ENCODE peak calls at places on chromosomes 4 and X, in four cellular contexts. One of them, this sample, is unnamed.

GRCh38 chr4:3831529-3832150 is 65.5 kb downstream of the ADRA2C start:
- DNase-seq in dorsolateral prefrontal cortex: no peak
- DNase-seq in cardiac fibroblast: no peak
- DNase-seq in IMR-90: no peak
- DNase-seq in this sample: no peak

GRCh38 chr4:55426518-55426917 is 30.8 kb downstream of the TMEM165 start:
- DNase-seq in cardiac fibroblast: peak; percentile 46
- DNase-seq in IMR-90: no peak
- DNase-seq in dorsolateral prefrontal cortex: no peak
- DNase-seq in this sample: no peak

GRCh38 chrX:31272472-31272775 is 200.6 kb upstream of the FTHL17 start:
- DNase-seq in cardiac fibroblast: no peak
- DNase-seq in dorsolateral prefrontal cortex: no peak
- DNase-seq in IMR-90: no peak
- DNase-seq in this sample: no peak

GRCh38 chr4:73007526-73008100 is 61.9 kb downstream of the COX18 start:
- DNase-seq in cardiac fibroblast: no peak
- DNase-seq in IMR-90: no peak
- DNase-seq in dorsolateral prefrontal cortex: no peak
- DNase-seq in this sample: no peak

GRCh38 chr4:105808030-105808429 is 87.2 kb upstream of the NPNT start:
- DNase-seq in dorsolateral prefrontal cortex: no peak
- DNase-seq in cardiac fibroblast: no peak
- DNase-seq in IMR-90: no peak
- DNase-seq in this sample: no peak

GRCh38 chr4:153638999-153639398 is 45.1 kb upstream of the TLR2 start:
- DNase-seq in cardiac fibroblast: no peak
- DNase-seq in IMR-90: no peak
- DNase-seq in dorsolateral prefrontal cortex: no peak
- DNase-seq in this sample: no peak

GRCh38 chrX:103417370-103417769 is 41.0 kb downstream of the BEX3 start:
- DNase-seq in IMR-90: no peak
- DNase-seq in dorsolateral prefrontal cortex: no peak
- DNase-seq in cardiac fibroblast: no peak
- DNase-seq in this sample: no peak

GRCh38 chrX:9905288-9905687 is 61.9 kb upstream of the CLDN34 start:
- DNase-seq in cardiac fibroblast: peak; percentile 53
- DNase-seq in IMR-90: peak; percentile 90
- DNase-seq in dorsolateral prefrontal cortex: peak; percentile 42
- DNase-seq in this sample: no peak

GRCh38 chr4:106358899-106359298 is 9.7 kb downstream of the GIMD1 start:
- DNase-seq in cardiac fibroblast: peak; percentile 80
- DNase-seq in dorsolateral prefrontal cortex: no peak
- DNase-seq in IMR-90: peak; percentile 77
- DNase-seq in this sample: peak; percentile 81

GRCh38 chrX:124239324-124239723 is 93.1 kb upstream of the TEX13D start:
- DNase-seq in IMR-90: no peak
- DNase-seq in cardiac fibroblast: no peak
- DNase-seq in dorsolateral prefrontal cortex: no peak
- DNase-seq in this sample: no peak

GRCh38 chrX:140799216-140799615 is 89.7 kb downstream of the LINC00632 start:
- DNase-seq in dorsolateral prefrontal cortex: no peak
- DNase-seq in cardiac fibroblast: peak; percentile 4
- DNase-seq in IMR-90: no peak
- DNase-seq in this sample: no peak

GRCh38 chr4:110120506-110120905 is 77.9 kb downstream of the ELOVL6 start:
- DNase-seq in IMR-90: no peak
- DNase-seq in cardiac fibroblast: no peak
- DNase-seq in dorsolateral prefrontal cortex: no peak
- DNase-seq in this sample: no peak

GRCh38 chrX:133543654-133544053 is 128.4 kb upstream of the GPC4 start:
- DNase-seq in dorsolateral prefrontal cortex: no peak
- DNase-seq in IMR-90: no peak
- DNase-seq in cardiac fibroblast: no peak
- DNase-seq in this sample: no peak

GRCh38 chr4:89708903-89709361 is 128.0 kb downstream of the SNCA start:
- DNase-seq in dorsolateral prefrontal cortex: peak; percentile 5
- DNase-seq in IMR-90: peak; percentile 54
- DNase-seq in cardiac fibroblast: no peak
- DNase-seq in this sample: no peak

GRCh38 chrX:68807818-68808217 is 21.0 kb upstream of the EFNB1 start:
- DNase-seq in IMR-90: no peak
- DNase-seq in cardiac fibroblast: peak; percentile 38
- DNase-seq in dorsolateral prefrontal cortex: no peak
- DNase-seq in this sample: no peak

GRCh38 chrX:68808686-68809357 is 20.0 kb upstream of the EFNB1 start:
- DNase-seq in cardiac fibroblast: peak; percentile 43
- DNase-seq in dorsolateral prefrontal cortex: no peak
- DNase-seq in IMR-90: no peak
- DNase-seq in this sample: peak; percentile 15
- TF ChIP-seq CTCF in cardiac fibroblast: peak; percentile 27
- TF ChIP-seq CTCF in dorsolateral prefrontal cortex: no peak
- TF ChIP-seq CTCF in IMR-90: peak; percentile 26
- TF ChIP-seq CTCF in this sample: peak; percentile 53

DNA sequence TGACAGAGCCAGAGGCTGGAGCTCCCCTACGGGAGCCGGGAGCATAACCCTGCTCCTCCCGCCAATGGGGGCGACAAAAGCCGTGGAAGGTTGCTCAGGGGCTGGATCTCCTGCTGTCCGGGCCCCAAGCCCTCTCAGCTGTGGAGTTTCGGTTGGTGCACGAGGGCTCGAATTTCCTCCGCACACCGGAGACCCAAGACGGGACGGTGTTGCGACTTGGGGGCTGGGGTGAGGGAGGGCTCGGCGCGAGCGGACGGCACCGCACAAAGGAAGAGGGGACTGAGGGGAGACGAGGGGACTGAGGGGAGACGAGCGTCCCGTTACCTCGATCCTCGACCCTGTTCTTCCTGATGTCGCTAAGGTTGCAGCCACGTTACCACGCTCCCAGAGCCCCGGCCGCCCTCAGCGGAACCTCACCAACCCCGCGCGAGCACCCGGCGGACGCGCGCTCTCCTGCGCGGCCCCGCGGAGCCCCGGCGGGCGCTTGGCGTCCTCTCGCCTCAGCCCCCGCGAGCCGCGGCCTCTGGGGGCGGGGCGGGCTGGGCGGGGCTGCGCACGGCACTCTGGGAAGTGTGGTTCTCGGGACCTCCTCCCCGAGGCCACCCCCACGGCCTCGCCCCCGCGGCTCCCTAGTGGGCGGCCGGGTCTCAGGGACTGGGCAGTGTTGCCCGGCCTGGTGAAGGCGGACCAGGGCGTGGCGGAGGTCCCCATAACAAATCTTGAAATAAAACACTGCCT is at the start of gene KLHL8:
- DNase-seq in dorsolateral prefrontal cortex: peak; percentile 80
- DNase-seq in IMR-90: peak; percentile 73
- DNase-seq in cardiac fibroblast: peak; percentile 83
- DNase-seq in this sample: peak; percentile 71
- TF ChIP-seq CTCF in dorsolateral prefrontal cortex: peak; percentile 10
- TF ChIP-seq CTCF in IMR-90: peak; percentile 14
- TF ChIP-seq CTCF in cardiac fibroblast: peak; percentile 25
- TF ChIP-seq CTCF in this sample: no peak

GRCh38 chrX:71542411-71542810 is 9.5 kb downstream of the OGT start:
- DNase-seq in IMR-90: peak; percentile 77
- DNase-seq in dorsolateral prefrontal cortex: no peak
- DNase-seq in cardiac fibroblast: peak; percentile 75
- DNase-seq in this sample: peak; percentile 42

GRCh38 chrX:71541546-71542022 is 8.7 kb downstream of the OGT start:
- DNase-seq in IMR-90: peak; percentile 75
- DNase-seq in dorsolateral prefrontal cortex: no peak
- DNase-seq in cardiac fibroblast: peak; percentile 77
- DNase-seq in this sample: peak; percentile 64

GRCh38 chrX:71542825-71543224 is 9.9 kb downstream of the OGT start:
- DNase-seq in cardiac fibroblast: peak; percentile 16
- DNase-seq in IMR-90: no peak
- DNase-seq in dorsolateral prefrontal cortex: no peak
- DNase-seq in this sample: no peak

GRCh38 chrX:71543316-71543715 is 10.4 kb downstream of the OGT start:
- DNase-seq in IMR-90: peak; percentile 83
- DNase-seq in cardiac fibroblast: peak; percentile 86
- DNase-seq in dorsolateral prefrontal cortex: no peak
- DNase-seq in this sample: peak; percentile 93

DNA sequence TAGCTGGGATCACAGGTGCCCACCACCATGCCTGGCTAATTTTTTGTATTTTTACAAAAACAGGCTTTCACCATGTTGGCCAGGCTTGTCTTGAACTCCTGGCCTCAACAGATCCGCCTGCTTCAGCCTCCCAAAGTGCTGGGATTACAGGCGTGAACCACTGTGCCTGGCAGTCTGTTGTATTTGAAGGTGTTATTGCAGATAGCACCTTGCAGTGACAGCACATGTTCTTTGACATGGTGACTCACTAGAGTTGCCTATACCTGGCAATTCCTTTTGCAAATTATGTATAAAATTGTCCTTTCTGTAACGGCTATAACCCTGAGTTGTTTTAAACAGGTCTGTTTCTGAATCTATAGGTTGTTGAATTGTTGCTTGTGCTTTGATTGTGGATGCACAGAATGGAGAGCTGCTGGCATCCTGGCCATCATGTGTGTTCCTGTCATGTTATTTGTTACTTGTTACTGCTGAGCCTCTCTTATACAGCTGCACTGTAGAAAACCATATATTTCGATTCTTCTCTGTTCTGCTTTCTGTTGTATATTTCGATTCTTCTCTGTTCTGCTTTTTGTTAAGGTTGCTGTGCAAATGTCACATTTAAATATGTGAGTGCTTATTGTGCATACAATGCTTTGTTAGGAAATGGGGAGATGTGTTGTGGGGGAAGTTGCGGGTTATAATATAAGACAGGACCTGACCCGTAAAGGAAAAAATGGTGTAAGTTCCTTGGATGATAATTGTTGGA is 8.1 kb downstream of the OGT start:
- DNase-seq in dorsolateral prefrontal cortex: no peak
- DNase-seq in cardiac fibroblast: no peak
- DNase-seq in IMR-90: no peak
- DNase-seq in this sample: no peak
- TF ChIP-seq CTCF in dorsolateral prefrontal cortex: no peak
- TF ChIP-seq CTCF in cardiac fibroblast: no peak
- TF ChIP-seq CTCF in IMR-90: no peak
- TF ChIP-seq CTCF in this sample: no peak

DNA sequence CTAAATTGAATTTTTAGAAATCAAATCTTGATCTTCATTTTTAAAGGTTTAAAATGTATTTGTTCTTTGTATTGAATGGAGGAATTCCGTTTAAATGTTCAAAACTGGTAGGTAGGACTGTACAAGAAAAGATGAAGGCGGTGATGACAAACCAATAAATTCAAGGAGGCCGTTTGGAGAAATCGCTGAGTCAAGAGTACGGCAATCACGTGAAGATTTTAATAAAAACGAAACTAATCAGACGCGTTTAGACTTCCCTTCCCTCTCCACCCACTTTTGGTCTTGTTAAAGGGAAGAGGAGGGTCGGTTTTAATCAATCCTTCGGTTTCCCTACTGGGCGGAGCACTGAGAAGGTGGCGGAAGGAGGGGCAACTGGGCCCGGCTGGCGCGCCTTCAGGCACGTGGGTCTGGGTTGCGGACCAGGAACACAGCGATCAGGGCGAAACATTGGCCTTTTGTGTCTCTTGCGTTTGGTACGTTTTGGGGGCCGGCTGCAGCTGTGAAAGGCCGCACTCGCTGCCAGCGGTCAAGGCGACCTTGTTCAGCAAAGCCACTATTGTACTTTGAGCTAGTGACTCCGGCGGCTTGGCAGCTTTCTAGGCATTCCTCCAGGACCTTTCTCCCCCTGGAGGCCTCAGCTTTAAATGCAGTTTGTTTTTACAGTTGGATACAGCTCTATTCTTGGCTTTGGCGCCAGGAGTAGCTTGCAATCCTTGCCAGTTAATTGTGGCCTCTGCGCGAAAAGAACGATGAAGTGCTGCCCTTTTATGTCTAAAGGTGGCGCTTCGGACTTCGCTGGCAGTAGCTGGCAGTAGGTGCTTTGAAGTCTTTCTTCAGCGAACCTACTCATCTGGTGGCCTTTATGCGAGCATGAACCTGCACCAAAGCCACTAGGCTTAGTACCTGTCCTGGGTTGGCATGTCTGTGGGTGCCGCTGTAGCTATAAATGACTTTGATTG is 16.7 kb upstream of the LAMP2 start:
- DNase-seq in cardiac fibroblast: peak; percentile 82
- DNase-seq in IMR-90: peak; percentile 69
- DNase-seq in dorsolateral prefrontal cortex: peak; percentile 81
- DNase-seq in this sample: peak; percentile 75
- TF ChIP-seq CTCF in cardiac fibroblast: peak; percentile 55
- TF ChIP-seq CTCF in IMR-90: peak; percentile 56
- TF ChIP-seq CTCF in dorsolateral prefrontal cortex: peak; percentile 42
- TF ChIP-seq CTCF in this sample: peak; percentile 70

DNA sequence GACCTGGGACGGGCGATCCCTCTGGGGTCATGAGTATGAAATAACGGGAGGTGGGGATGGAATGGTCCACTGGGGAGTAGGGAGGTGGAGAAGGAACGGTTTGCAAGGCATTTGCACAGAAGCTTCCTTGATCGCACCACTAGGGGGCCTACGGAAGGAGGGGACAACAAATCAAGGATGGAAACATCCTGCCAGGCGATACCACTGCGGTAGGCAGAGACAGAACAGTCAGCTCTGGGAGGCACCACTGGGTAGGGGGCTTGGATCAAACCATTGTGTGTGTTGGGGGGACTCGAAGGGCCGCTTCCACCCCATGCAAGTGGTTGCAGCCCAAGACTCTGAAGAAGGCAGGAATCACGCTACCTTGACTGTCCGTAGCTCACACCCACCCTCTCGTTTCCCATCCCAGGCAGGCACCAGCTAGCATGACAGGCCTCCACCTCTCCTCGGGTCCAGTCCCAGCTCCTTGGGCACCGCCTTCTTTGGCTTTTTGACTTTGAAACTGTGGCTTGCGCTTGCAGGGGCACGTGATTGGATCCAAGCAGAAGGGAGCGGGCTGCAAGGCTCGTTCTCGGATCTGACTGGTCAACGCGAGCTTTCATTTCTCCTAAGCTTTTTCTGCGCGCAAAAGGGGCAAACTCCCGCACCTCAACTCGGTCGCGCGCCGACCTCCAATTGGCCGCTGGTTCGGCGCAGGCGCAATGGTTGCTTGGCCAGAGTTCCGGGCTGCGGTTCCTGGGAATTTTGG is 28.4 kb downstream of the GAGE1 start:
- DNase-seq in IMR-90: no peak
- DNase-seq in cardiac fibroblast: peak; percentile 1
- DNase-seq in dorsolateral prefrontal cortex: no peak
- DNase-seq in this sample: no peak
- TF ChIP-seq CTCF in IMR-90: no peak
- TF ChIP-seq CTCF in cardiac fibroblast: peak; percentile 15
- TF ChIP-seq CTCF in dorsolateral prefrontal cortex: peak; percentile 20
- TF ChIP-seq CTCF in this sample: no peak